ENCODE peak calls at places on chromosomes 11 and 22, in six cellular contexts. X is fibroblast of mammary gland, F is tibial nerve, Z is left ventricle myocardium inferior, A is HL-60, M is vagina. T is an unnamed sample.

GRCh38 chr11:60345489-60345888 is 18.4 kb downstream of the MS4A6E start:
- DNase-seq in X (no peak), Z (no peak), F (peak), A (peak), M (no peak), T (no peak)

GRCh38 chr11:133947298-133947905 is 9.4 kb downstream of the IGSF9B start:
- DNase-seq in F (no peak), Z (peak), A (no peak), X (peak), M (no peak), T (peak)

GRCh38 chr11:115220881-115221280 is 283.3 kb downstream of the CADM1 start:
- DNase-seq in A (no peak), F (no peak), X (no peak), Z (no peak), M (no peak), T (no peak)

GRCh38 chr11:12377106-12377823 is at the start of gene PARVA:
- DNase-seq in X (peak), Z (peak), A (no peak), F (peak), M (no peak), T (peak)

GRCh38 chr11:111361874-111362273 is 17.2 kb downstream of the POU2AF1 start:
- DNase-seq in F (no peak), M (peak), Z (no peak), A (no peak), X (no peak), T (no peak)

GRCh38 chr22:49481651-49482399 is 345.8 kb downstream of the BRD1 start:
- DNase-seq in Z (no peak), A (no peak), X (no peak), M (no peak), F (no peak), T (no peak)

GRCh38 chr11:2827256-2827655 is 58.3 kb downstream of the CDKN1C start:
- DNase-seq in A (no peak), F (no peak), Z (peak), M (no peak), X (no peak), T (no peak)

GRCh38 chr22:39021552-39022250 is 774 bp downstream of the APOBEC3D start:
- DNase-seq in Z (no peak), A (no peak), X (peak), M (no peak), F (no peak), T (no peak)

GRCh38 chr11:12126352-12127019 is 16.1 kb downstream of the MICAL2 start:
- DNase-seq in A (peak), Z (no peak), F (no peak), X (peak), M (no peak), T (peak)

GRCh38 chr11:123063396-123064267 is 1.7 kb upstream of the HSPA8 start:
- DNase-seq in M (no peak), A (peak), X (peak), Z (no peak), F (no peak), T (peak)

GRCh38 chr11:67298786-67299185 is 4.5 kb upstream of the SSH3 start:
- DNase-seq in X (no peak), A (no peak), M (no peak), Z (no peak), F (no peak), T (no peak)

GRCh38 chr22:30863161-30863833 is 105.3 kb downstream of the MORC2 start:
- DNase-seq in A (no peak), M (no peak), F (peak), X (peak), Z (no peak), T (no peak)

GRCh38 chr11:69891421-69892236 is 72.4 kb upstream of the FGF3 start:
- DNase-seq in M (no peak), Z (no peak), A (no peak), X (no peak), F (no peak), T (no peak)

GRCh38 chr11:2590951-2591754 is 108.6 kb downstream of the KCNQ1OT1 start:
- DNase-seq in X (no peak), Z (no peak), M (peak), F (no peak), A (no peak), T (no peak)

GRCh38 chr11:17954395-17955252 is 58.2 kb downstream of the SERGEF start:
- DNase-seq in M (no peak), X (peak), F (no peak), A (peak), Z (no peak), T (peak)

GRCh38 chr11:118921929-118922744 is 3.6 kb downstream of the BCL9L start:
- DNase-seq in A (no peak), Z (peak), M (peak), F (peak), X (peak), T (peak)

GRCh38 chr11:37468344-37468743 is 870.3 kb upstream of the RAG2 start:
- DNase-seq in X (no peak), Z (no peak), M (no peak), F (no peak), A (no peak), T (no peak)

GRCh38 chr11:112291191-112291590 is 30.5 kb upstream of the PLET1 start:
- DNase-seq in X (no peak), A (no peak), F (no peak), M (no peak), Z (no peak), T (no peak)

GRCh38 chr11:120134106-120134930 is 3.6 kb downstream of the TRIM29 start:
- DNase-seq in Z (peak), F (peak), A (no peak), X (no peak), M (peak), T (no peak)

GRCh38 chr11:120001161-120002135 is 136.5 kb downstream of the TRIM29 start:
- DNase-seq in Z (no peak), X (no peak), A (no peak), M (no peak), F (no peak), T (no peak)

GRCh38 chr11:1082346-1082727 is 7.7 kb downstream of the MUC2 start:
- DNase-seq in F (no peak), Z (no peak), X (no peak), A (no peak), M (no peak), T (no peak)

GRCh38 chr22:41762980-41763779 is 37.3 kb upstream of the CCDC134 start:
- DNase-seq in X (no peak), M (no peak), F (no peak), Z (no peak), A (peak), T (no peak)

GRCh38 chr22:48945621-48946458 is 881.8 kb downstream of the BRD1 start:
- DNase-seq in A (no peak), M (peak), F (no peak), X (no peak), Z (no peak), T (no peak)

GRCh38 chr22:46374663-46375474 is 39.4 kb downstream of the TRMU start:
- DNase-seq in Z (no peak), X (no peak), M (no peak), F (no peak), A (no peak), T (no peak)

GRCh38 chr11:69558519-69558941 is 77.1 kb downstream of the LINC01488 start:
- DNase-seq in M (no peak), F (no peak), A (no peak), X (no peak), Z (no peak), T (no peak)

GRCh38 chr11:128626913-128627665 is 39.7 kb upstream of the ETS1 start:
- DNase-seq in F (no peak), X (no peak), M (peak), Z (no peak), A (no peak), T (no peak)

GRCh38 chr11:85809191-85809590 is 1.8 kb downstream of the SYTL2 start:
- DNase-seq in M (no peak), A (no peak), F (no peak), X (no peak), Z (no peak), T (no peak)

GRCh38 chr22:31206896-31207687 is 5.0 kb upstream of the LIMK2 start:
- DNase-seq in Z (peak), M (no peak), X (no peak), A (no peak), F (no peak), T (no peak)

GRCh38 chr11:34585870-34586654 is 34.8 kb upstream of the EHF start:
- DNase-seq in M (no peak), A (no peak), F (no peak), Z (no peak), X (peak), T (peak)

GRCh38 chr11:393219-394033 is 583 bp upstream of the PKP3 start:
- DNase-seq in X (peak), A (no peak), F (no peak), Z (no peak), M (no peak), T (peak)

GRCh38 chr11:127056338-127056971 is 55.9 kb upstream of the KIRREL3 start:
- DNase-seq in A (no peak), Z (no peak), M (no peak), X (no peak), F (no peak), T (no peak)

GRCh38 chr11:102806296-102806695 is 8.3 kb upstream of the MMP1 start:
- DNase-seq in A (no peak), F (no peak), M (no peak), Z (no peak), X (no peak), T (peak)

GRCh38 chr11:107043242-107043991 is 25.1 kb upstream of the GUCY1A2 start:
- DNase-seq in A (peak), Z (no peak), M (no peak), X (peak), F (no peak), T (peak)

DNA sequence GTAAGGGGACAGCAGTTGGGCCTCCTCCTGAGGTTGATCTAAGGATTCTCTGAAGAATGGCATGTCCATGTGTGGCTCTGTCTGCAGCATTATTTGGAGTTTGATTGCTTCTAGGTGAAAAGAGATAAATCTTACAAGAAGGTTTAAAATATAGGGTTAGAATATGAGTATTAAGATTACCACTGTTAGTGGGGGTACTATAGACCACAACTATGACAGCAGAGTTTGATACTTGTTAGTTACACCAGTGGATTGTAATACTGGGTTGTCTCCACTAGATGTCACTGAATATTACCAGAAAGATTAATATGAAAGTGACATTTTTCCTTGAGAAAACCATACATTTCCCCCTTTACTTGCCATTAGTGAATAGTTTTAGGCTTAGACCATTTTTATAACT is 47.9 kb downstream of the ZNF280B start:
- DNase-seq in F (no peak), X (peak), Z (no peak), A (no peak), M (no peak), T (no peak)
- TF ChIP-seq CTCF in F (no peak), X (peak), Z (peak), A (peak), M (no peak), T (peak)

DNA sequence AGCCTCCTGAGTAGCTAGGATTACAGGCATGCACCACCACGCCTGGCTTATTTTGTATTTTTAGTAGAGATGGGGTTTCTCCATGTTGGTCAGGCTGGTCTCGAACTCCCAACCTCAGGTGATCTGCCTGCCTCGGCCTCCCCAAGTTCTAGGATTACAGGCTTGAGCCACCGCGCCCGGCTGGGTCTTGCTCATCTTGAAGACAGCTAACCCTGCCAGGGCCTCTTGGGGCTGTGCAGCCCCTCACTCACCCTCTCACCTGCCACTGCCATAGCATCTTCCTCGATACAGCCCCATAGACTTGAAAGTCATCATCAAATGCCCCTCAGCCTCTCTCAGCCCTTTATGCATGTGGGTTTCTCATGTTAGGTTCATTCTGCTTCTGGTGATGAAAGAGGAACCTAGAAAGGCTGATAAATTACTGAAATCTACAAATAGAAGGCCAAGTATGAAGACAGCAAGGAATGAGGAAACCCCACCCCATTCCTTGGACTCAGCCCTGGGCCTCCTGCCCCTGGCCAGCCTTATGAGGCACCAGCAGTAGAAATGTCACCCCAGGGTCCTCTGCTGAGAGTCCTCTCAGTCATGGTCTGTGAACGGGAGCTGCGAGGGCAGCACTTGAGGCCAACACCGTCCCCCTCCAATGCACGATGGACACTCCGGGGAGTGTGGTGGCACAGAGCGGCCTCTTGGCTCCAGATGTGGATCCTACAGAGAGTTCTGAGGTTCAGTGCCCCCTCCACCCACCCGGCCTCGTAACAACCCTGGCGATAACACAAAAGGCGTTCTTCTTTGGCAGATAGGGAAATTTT is 24.8 kb downstream of the SCGB1A1 start:
- DNase-seq in A (no peak), M (no peak), X (no peak), Z (peak), F (peak), T (peak)
- H3K4me3 ChIP-seq in A (peak), M (peak), X (no peak), Z (peak), F (peak), T (peak)

DNA sequence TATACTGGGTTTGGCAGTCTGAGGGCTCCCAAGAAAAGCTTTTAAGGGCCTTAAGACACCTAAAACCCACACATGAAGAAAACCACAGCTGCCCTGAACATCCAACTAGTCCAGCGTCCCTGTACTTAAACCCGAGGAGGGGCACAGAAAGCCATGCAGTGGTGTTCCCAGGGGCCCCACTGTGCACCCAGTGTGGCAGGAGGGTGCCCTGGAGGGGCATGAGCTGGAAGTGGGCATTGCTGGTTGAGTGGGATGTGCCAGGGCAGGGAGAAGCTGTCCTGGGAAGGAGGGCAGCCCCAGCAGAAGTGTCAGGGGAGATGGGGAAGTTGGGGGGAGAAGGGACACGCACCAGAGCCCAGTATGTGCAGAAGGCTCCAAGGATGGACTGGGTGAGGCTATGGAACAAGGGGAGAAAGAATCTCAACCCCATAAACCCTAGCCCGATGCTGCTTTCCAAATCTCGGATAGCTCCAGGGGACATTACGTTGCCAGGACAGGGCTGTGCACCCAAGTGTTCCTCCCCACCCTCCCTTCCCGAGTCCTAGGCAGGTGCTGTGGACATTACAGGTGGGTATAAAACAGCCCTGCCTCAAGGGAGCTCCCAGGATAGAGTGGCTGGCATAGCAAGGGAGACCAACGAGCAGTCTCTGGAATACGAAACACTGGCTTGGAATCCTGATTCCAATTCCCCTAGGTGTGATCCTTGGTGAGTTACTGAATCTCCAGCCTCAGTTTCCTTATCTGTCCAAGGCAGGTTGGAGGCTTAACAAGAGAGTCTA is 44.2 kb downstream of the SHANK2 start:
- DNase-seq in A (no peak), Z (no peak), F (no peak), M (no peak), X (no peak), T (no peak)
- TF ChIP-seq CTCF in A (no peak), Z (no peak), F (no peak), M (no peak), X (no peak), T (no peak)

DNA sequence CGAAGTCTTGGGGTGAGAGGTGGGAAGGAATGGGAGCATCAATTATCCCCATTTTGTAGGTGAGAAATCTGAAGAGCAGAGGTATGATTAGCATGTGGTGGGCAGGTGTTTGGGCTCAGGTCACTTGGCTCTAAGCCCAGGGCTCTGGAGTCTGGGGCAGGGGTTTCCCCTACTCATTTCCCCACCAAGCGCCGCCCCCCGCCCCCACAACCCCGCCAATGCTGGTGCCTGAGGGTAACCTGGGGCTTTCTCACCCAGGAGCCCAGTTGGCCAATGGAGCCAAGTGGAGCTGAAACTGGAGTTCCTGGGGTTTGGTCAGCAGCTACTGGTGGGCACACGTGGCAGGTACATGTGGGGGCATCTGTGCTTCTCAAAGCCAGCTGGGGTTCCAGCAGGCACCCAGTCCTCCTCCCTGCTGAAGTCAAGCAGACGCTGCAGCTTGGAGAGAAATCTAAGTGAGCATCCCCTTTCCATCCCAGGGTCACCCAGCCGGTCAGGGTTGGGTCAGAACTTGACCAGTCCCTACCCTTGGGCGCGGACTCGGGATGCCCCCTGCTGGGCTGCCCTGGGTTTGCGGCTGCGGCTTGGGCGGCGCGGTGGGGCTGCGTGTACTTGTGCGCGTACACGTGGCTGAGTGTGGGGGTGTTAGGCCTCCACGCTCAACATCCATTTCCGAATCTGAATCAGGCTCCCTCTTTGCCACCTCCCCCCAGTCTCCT is 1.6 kb upstream of the CHRM1 start:
- DNase-seq in Z (no peak), A (peak), F (no peak), X (peak), M (no peak), T (no peak)
- H3K4me3 ChIP-seq in Z (peak), A (no peak), F (no peak), X (no peak), M (no peak), T (no peak)

T was measured in AG10803.